ENCODE peak calls at places on chromosomes 5 and 9, in four cellular contexts. F is tibial artery, U is GM12865, R is endothelial cell of umbilical vein. S is an unnamed sample.

GRCh38 chr9:3436629-3437028 is 89.2 kb downstream of the RFX3 start:
- DNase-seq in F (no peak), U (no peak), R (peak; percentile 6), S (no peak)

GRCh38 chr9:35606138-35606504 is 1.1 kb downstream of the TESK1 start:
- DNase-seq in F (no peak), U (no peak), R (no peak), S (no peak)

GRCh38 chr9:95821999-95822398 is 53.5 kb upstream of the ERCC6L2 start:
- DNase-seq in F (no peak), U (no peak), R (no peak), S (no peak)

GRCh38 chr9:69412741-69413150 is 87.7 kb downstream of the ENTREP1 start:
- DNase-seq in F (peak; percentile 45), U (no peak), R (peak; percentile 74), S (peak; percentile 34)

GRCh38 chr9:102434545-102434944 is 560.6 kb upstream of the CYLC2 start:
- DNase-seq in F (no peak), U (no peak), R (no peak), S (no peak)

GRCh38 chr9:108184941-108185340 is 670.8 kb downstream of the ACTL7B start:
- DNase-seq in F (no peak), U (no peak), R (peak; percentile 40), S (no peak)

GRCh38 chr5:17966636-17967402 is 332.6 kb downstream of the TAF11L14 start:
- DNase-seq in F (no peak), U (no peak), R (no peak), S (no peak)

GRCh38 chr5:157216395-157217142 is 35.9 kb downstream of the ITK start:
- DNase-seq in F (no peak), U (no peak), R (no peak), S (no peak)

GRCh38 chr5:90519081-90519480 is 10.3 kb downstream of the LYSMD3 start:
- DNase-seq in F (no peak), U (no peak), R (peak; percentile 30), S (no peak)

GRCh38 chr5:32522429-32523143 is 62.8 kb upstream of the SUB1 start:
- DNase-seq in F (peak; percentile 53), U (no peak), R (no peak), S (peak; percentile 82)

GRCh38 chr5:150573216-150573615 is 65.3 kb downstream of the NDST1 start:
- DNase-seq in F (no peak), U (no peak), R (no peak), S (no peak)

GRCh38 chr5:135156715-135157404 is 122.8 kb upstream of the PITX1 start:
- DNase-seq in F (no peak), U (no peak), R (no peak), S (no peak)

GRCh38 chr9:69044226-69045219 is 9.0 kb downstream of the FXN start:
- DNase-seq in F (no peak), U (no peak), R (peak; percentile 34), S (no peak)

GRCh38 chr5:39905356-39905755 is 480.6 kb upstream of the DAB2 start:
- DNase-seq in F (no peak), U (no peak), R (no peak), S (peak; percentile 8)

GRCh38 chr5:14114615-14115251 is 28.4 kb upstream of the TRIO start:
- DNase-seq in F (no peak), U (no peak), R (peak; percentile 17), S (no peak)

GRCh38 chr5:83815661-83816060 is 95.0 kb upstream of the HAPLN1 start:
- DNase-seq in F (no peak), U (no peak), R (no peak), S (no peak)

GRCh38 chr5:72160299-72160698 is 53.0 kb downstream of the MAP1B start:
- DNase-seq in F (no peak), U (no peak), R (peak; percentile 87), S (no peak)

GRCh38 chr9:136741885-136742568 is 713 bp downstream of the LCN10 start:
- DNase-seq in F (no peak), U (peak; percentile 41), R (no peak), S (no peak)

GRCh38 chr9:136742640-136743391 is at the start of gene LCN10:
- DNase-seq in F (no peak), U (no peak), R (no peak), S (no peak)

GRCh38 chr9:136740491-136740890 is 2.2 kb downstream of the LCN10 start:
- DNase-seq in F (no peak), U (no peak), R (no peak), S (no peak)

GRCh38 chr9:136740069-136740468 is 2.7 kb downstream of the LCN10 start:
- DNase-seq in F (no peak), U (no peak), R (no peak), S (no peak)

DNA sequence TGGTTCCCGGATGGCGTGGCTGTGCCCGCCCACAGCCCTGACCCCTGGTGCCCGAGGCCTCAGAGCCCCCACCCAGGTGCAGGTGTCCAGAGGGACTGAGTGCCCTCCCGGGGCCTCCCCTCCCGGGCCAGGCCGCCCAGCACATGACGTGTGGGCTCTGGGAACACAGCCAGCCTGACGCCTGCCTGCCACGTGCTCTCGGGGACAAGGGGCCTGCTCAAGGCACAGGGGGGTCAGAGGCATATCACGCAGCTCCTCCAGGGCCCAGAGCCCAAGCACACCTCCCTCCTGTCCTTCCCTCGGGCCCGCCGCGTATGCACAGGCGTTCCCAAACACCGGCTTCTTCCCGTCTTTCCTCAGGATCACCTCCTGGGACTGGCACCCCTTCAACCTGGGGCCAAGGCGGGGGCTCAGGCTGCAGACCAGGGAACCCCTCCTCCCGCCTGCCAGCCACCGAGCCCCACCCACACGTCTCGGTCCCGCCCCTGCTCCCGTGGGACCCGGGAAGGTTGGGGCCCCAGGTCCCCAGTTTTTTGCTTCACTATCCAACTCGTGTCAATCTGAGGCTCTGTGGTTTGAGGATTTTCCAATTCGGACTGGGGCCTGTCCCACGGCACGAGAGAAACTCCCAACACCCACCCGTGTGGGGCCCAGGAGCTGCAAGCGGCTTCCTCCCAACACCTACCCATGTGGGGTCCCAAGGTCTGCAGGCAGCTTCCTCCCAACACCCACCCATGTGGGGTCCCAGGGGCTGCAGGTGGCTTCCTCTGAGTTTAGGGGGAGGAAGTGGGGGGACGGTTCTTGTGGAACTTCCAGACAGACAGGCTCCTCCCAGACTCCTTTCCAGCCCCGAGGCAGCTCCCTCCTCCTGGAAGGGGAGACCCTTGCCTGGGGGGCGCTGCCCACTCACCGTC is 1.5 kb downstream of the LCN10 start:
- DNase-seq in F (no peak), U (no peak), R (no peak), S (no peak)
- H3K4me3 ChIP-seq in F (no peak overlapping the region), U (no peak overlapping the region), R (no peak overlapping the region), S (no peak overlapping the region)

GRCh38 chr5:141701341-141702119 is 19.5 kb upstream of the ARAP3 start:
- DNase-seq in F (no peak), U (peak; percentile 74), R (no peak), S (no peak)
- H3K4me3 ChIP-seq in F (no peak overlapping the region), U (peak overlapping the region; percentile 50), R (no peak overlapping the region), S (no peak overlapping the region)

GRCh38 chr5:139342423-139342723 is 719 bp downstream of the PAIP2 start:
- DNase-seq in F (no peak), U (peak; percentile 90), R (no peak), S (no peak)

GRCh38 chr5:139341689-139342422 is at the start of gene PAIP2:
- DNase-seq in F (peak; percentile 98), U (peak; percentile 98), R (peak; percentile 98), S (peak; percentile 94)

GRCh38 chr5:139343476-139343875 is 1.8 kb downstream of the PAIP2 start:
- DNase-seq in F (no peak), U (no peak), R (no peak), S (no peak)

GRCh38 chr5:139340051-139340450 is 1.6 kb upstream of the PAIP2 start:
- DNase-seq in F (no peak), U (no peak), R (no peak), S (no peak)

GRCh38 chr5:139341187-139341688 is 416 bp upstream of the PAIP2 start:
- DNase-seq in F (no peak), U (no peak), R (no peak), S (no peak)
- H3K4me3 ChIP-seq in F (peak overlapping the region; percentile 92), U (peak overlapping the region; percentile 87), R (peak overlapping the region; percentile 57), S (peak overlapping the region; percentile 100)

GRCh38 chr5:37757980-37758582 is 81.8 kb downstream of the GDNF start:
- DNase-seq in F (no peak), U (no peak), R (peak; percentile 13), S (no peak)

GRCh38 chr5:37754976-37755375 is 84.9 kb downstream of the GDNF start:
- DNase-seq in F (no peak), U (no peak), R (no peak), S (no peak)

GRCh38 chr5:37751227-37751626 is 88.6 kb downstream of the GDNF start:
- DNase-seq in F (no peak), U (no peak), R (no peak), S (no peak)

GRCh38 chr5:37755581-37755980 is 84.3 kb downstream of the GDNF start:
- DNase-seq in F (no peak), U (no peak), R (no peak), S (no peak)

GRCh38 chr5:37756248-37756647 is 83.6 kb downstream of the GDNF start:
- DNase-seq in F (no peak), U (no peak), R (no peak), S (no peak)
- H3K4me3 ChIP-seq in F (no peak overlapping the region), U (no peak overlapping the region), R (no peak overlapping the region), S (no peak overlapping the region)

GRCh38 chr9:137204731-137205125 is 720 bp downstream of the TMEM203 start:
- DNase-seq in F (no peak), U (no peak), R (no peak), S (no peak)
- H3K4me3 ChIP-seq in F (peak overlapping the region; percentile 97), U (peak overlapping the region; percentile 86), R (peak overlapping the region; percentile 62), S (peak overlapping the region; percentile 91)